ENCODE peak calls at places on chromosome 13, in four cellular contexts. A, U, O and Q are unnamed samples.

GRCh38 chr13:95463516-95463915 is 89.0 kb upstream of the CLDN10 start:
- DNase-seq in O (no peak), U (no peak), A (peak; percentile 23), Q (no peak)

GRCh38 chr13:74966814-74967213 is 515.2 kb downstream of the TBC1D4 start:
- DNase-seq in O (peak; percentile 55), U (no peak), A (peak; percentile 78), Q (no peak)

GRCh38 chr13:34587586-34587985 is 354.5 kb upstream of the NBEA start:
- DNase-seq in A (no peak), O (no peak), U (no peak), Q (no peak)

GRCh38 chr13:29613101-29613500 is 17.6 kb upstream of the SLC7A1 start:
- DNase-seq in U (no peak), O (no peak), A (no peak), Q (no peak)

GRCh38 chr13:102236830-102237621 is 164.8 kb downstream of the FGF14 start:
- DNase-seq in A (no peak), U (no peak), O (no peak), Q (no peak)

GRCh38 chr13:108212901-108213300 is 2.4 kb downstream of the LIG4 start:
- DNase-seq in U (peak; percentile 18), A (no peak), O (no peak), Q (no peak)

GRCh38 chr13:107941345-107942029 is 273.8 kb downstream of the LIG4 start:
- DNase-seq in U (no peak), O (no peak), A (no peak), Q (no peak)

GRCh38 chr13:99758465-99759162 is 213.0 kb downstream of the ZIC5 start:
- DNase-seq in A (no peak), U (no peak), O (no peak), Q (no peak)

GRCh38 chr13:50127726-50128291 is 112.6 kb downstream of the KCNRG start:
- DNase-seq in U (peak; percentile 9), A (no peak), O (no peak), Q (no peak)

GRCh38 chr13:44068169-44068568 is 188.5 kb downstream of the LACC1 start:
- DNase-seq in A (peak; percentile 28), O (no peak), U (no peak), Q (no peak)

GRCh38 chr13:46962286-46962941 is 65.6 kb upstream of the HTR2A start:
- DNase-seq in O (no peak), A (peak; percentile 37), U (no peak), Q (no peak)

GRCh38 chr13:32851083-32852064 is 164.8 kb upstream of the KL start:
- DNase-seq in A (no peak), U (no peak), O (no peak), Q (no peak)

GRCh38 chr13:33281951-33282595 is 3.5 kb downstream of the STARD13 start:
- DNase-seq in U (no peak), O (no peak), A (peak; percentile 87), Q (no peak)

DNA sequence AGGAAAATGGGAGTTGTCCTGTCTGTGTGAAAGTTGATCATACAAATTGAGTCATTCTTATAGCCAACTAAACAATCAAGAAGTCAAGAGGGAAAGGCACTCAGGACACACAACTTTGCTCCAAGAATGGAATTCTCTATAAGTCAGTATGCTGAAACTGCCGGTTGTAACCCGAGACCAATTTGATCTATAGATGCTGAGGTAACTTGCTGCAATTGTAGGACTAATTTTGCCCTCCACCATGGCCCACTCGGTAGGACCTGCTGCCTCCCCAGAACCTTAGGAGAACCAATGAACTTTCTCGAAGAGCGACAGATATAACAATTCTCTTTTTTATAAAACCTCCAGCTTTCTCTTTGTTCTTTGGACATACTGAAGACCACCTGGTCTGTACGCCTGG is 157.0 kb downstream of the RNF17 start:
- DNase-seq in A (no peak), O (no peak), U (no peak), Q (no peak)
- H3K4me3 ChIP-seq in A (no peak overlapping the region), O (no peak overlapping the region), U (no peak overlapping the region), Q (no peak overlapping the region)

GRCh38 chr13:45267215-45267614 is 66.4 kb upstream of the KCTD4 start:
- DNase-seq in U (no peak), A (no peak), O (no peak), Q (no peak)

DNA sequence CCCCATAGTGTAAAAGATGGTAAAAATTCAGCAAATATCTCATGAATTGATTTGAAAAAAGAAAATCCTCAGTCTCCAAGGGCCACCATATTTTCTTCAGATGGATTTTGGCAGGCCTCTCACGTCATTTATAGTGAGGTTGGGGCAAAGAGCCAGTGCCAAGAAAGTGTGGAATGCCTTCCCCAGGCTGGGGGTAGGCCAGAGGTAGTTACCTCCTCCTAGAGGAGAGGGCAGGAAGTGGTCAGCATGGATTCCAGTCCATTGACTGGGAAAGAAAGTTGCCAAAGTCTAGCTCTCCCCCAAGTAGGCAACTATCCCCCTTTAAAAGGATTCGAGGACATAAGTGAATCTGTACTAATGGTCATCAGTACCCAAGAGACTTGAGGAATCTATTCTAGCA is 68.4 kb upstream of the KCTD4 start:
- DNase-seq in A (peak; percentile 50), U (no peak), O (no peak), Q (no peak)
- TF ChIP-seq CTCF in A (no peak), U (no peak), O (no peak), Q (no peak)

DNA sequence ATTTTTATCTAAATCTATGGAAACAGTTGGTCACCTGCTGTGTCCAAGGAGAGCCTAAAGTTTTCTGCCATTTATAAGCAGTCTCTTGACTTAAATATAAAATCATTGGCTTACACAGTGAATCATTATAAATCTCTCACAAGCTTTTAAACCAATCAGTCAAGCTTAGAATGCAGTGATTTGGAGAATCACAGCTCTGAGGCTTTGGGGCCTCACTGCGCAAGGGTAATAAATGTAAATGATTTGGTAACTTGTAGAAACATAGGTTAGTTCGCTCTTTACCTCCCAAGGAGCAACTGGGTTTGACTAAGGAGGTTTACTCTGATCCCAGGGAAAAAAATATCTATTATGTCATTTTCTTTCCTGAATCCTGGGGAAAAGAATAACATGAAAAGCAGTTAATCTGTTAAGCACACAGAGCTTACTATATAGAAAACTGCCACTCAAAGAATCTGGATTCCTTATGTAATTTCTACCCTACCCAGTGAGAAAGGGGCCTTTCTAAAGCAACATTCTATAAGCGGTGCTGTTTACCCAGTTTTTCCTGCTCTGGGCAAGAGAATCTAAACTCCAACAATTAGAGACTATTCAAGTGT is 128.2 kb downstream of the MZT1 start:
- DNase-seq in A (no peak), U (no peak), O (no peak), Q (no peak)
- H3K4me3 ChIP-seq in A (no peak overlapping the region), U (no peak overlapping the region), O (no peak overlapping the region), Q (no peak overlapping the region)

DNA sequence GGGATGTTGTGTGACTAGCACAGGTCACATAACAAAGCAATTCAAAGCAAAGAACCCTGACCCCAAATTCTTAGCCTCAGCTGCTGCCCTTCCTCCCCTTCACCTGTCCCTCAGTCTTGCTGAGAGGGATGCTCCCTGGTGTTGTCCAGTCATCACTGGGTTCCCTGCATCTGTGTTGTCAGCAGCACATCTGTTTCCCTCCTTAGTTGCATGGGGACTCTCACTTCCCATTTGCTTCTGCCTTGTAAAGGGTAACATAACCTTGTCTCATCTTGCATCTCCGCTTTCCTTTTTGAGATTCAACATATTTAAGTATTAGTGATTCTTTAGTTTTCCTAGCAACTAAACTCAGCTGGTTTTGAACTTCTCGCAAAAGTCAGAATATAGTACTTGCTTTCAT is 54.0 kb downstream of the SPATA13 start:
- DNase-seq in A (no peak), O (no peak), U (no peak), Q (no peak)
- TF ChIP-seq CTCF in A (no peak), O (no peak), U (no peak), Q (no peak)

DNA sequence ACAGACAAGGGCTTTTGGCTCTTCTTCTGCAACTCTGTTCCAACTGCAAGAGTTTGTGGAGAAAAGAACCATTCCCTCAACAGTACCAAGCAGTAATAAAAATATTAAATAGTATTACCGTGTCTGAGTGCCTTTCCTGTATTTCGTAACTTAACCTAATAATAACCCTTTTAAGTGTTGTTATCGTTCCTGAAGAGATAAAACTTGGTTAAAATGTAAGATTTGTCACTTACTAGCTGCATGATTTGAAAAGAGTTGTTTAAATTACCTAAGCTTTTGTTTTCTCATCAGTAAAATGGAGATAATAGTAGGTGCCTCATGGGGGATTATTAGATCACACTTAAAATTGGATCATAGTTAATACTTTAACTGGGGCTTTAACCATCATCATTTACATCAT is 447.2 kb downstream of the GPC5 start:
- DNase-seq in O (no peak), U (no peak), A (no peak), Q (no peak)
- H3K4me3 ChIP-seq in O (no peak overlapping the region), U (no peak overlapping the region), A (no peak overlapping the region), Q (no peak overlapping the region)

GRCh38 chr13:110683203-110683883 is 22.6 kb downstream of the CARS2 start:
- DNase-seq in O (no peak), A (peak; percentile 55), U (no peak), Q (no peak)
- TF ChIP-seq CTCF in O (peak; percentile 64), A (peak; percentile 56), U (peak; percentile 8), Q (no peak)

DNA sequence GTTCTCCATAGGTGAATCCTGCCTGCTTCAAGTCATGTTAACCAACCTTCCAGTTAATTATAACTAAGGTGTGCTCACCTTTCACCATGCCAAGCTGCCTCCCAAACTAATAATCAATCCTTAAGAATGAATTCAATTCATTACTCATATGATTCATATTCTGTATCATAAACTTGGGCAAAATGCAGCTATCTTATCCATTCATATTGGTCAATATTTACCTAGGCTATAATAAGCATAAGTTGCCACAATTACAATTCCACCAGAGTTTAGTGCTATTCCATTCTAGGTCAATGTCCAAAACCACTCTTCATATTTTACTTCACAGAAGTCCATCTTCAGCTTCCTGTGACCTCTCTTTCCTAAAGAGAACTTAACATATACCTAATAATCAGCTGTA is 13.4 kb downstream of the ELF1 start:
- DNase-seq in A (no peak), O (no peak), U (no peak), Q (no peak)
- H3K4me3 ChIP-seq in A (no peak overlapping the region), O (no peak overlapping the region), U (no peak overlapping the region), Q (no peak overlapping the region)